ENCODE peak calls at places on chromosomes 13 and 19, in nine cellular contexts. Q is breast epithelium, I is upper lobe of right lung, A is fibroblast of mammary gland, J is fibroblast of the aortic adventitia, T is mammary epithelial cell, W is OCI-LY7, P is neural progenitor cell, L is lower leg skin. G is an unnamed sample.

GRCh38 chr13:23510544-23510916 is 59.7 kb upstream of the TNFRSF19 start:
- DNase-seq in T (peak; percentile 66), I (no peak), P (no peak), J (peak; percentile 49), W (no peak), Q (no peak), A (peak; percentile 80), L (no peak), G (peak; percentile 69)

GRCh38 chr13:92175330-92175729 is 776.9 kb downstream of the GPC5 start:
- DNase-seq in Q (no peak), A (peak; percentile 61), I (no peak), P (peak; percentile 65), J (peak; percentile 67), W (peak; percentile 51), T (peak; percentile 0), L (no peak), G (peak; percentile 10)

GRCh38 chr19:52492201-52492960 is 35.1 kb upstream of the ZNF808 start:
- DNase-seq in J (no peak), L (no peak), Q (no peak), W (no peak), P (peak; percentile 91), T (no peak), A (no peak), I (no peak), G (peak; percentile 2)

GRCh38 chr19:4455742-4456565 is 1.6 kb downstream of the UBXN6 start:
- DNase-seq in L (no peak), W (no peak), P (peak; percentile 48), J (peak; percentile 79), Q (no peak), I (peak; percentile 79), A (peak; percentile 97), T (peak; percentile 43), G (peak; percentile 16)

GRCh38 chr19:55686311-55687050 is 11.5 kb downstream of the EPN1 start:
- DNase-seq in A (no peak), J (no peak), Q (no peak), T (no peak), L (no peak), I (no peak), W (no peak), P (no peak), G (no peak)

GRCh38 chr19:6925801-6926751 is 38.7 kb downstream of the ADGRE1 start:
- DNase-seq in T (peak; percentile 6), W (no peak), I (no peak), P (no peak), Q (no peak), A (no peak), J (no peak), L (no peak), G (no peak)

GRCh38 chr19:35124098-35125060 is 8.8 kb downstream of the FXYD3 start:
- DNase-seq in Q (peak; percentile 94), T (peak; percentile 89), I (peak; percentile 96), W (peak; percentile 89), L (peak; percentile 93), J (peak; percentile 94), A (peak; percentile 91), P (peak; percentile 33), G (peak; percentile 92)

GRCh38 chr13:42545842-42546241 is 28.1 kb upstream of the TNFSF11 start:
- DNase-seq in T (no peak), Q (no peak), I (no peak), A (no peak), L (no peak), P (peak; percentile 21), J (no peak), W (no peak), G (no peak)

GRCh38 chr13:43303040-43303729 is 279.8 kb downstream of the DNAJC15 start:
- DNase-seq in J (peak; percentile 81), Q (no peak), I (no peak), A (peak; percentile 61), T (peak; percentile 23), P (peak; percentile 82), L (no peak), W (peak; percentile 19), G (peak; percentile 38)

GRCh38 chr13:40984670-40985366 is 34.3 kb downstream of the ELF1 start:
- DNase-seq in A (peak; percentile 18), L (no peak), I (no peak), J (peak; percentile 54), Q (no peak), P (no peak), W (peak; percentile 71), T (peak; percentile 23), G (peak; percentile 15)

GRCh38 chr19:44304659-44305193 is at the start of gene ZNF235:
- DNase-seq in P (peak; percentile 95), T (peak; percentile 97), Q (peak; percentile 73), A (peak; percentile 99), W (peak; percentile 92), I (peak; percentile 89), L (peak; percentile 92), J (peak; percentile 99), G (peak; percentile 98)

GRCh38 chr19:44305457-44305856 is 632 bp upstream of the ZNF235 start:
- DNase-seq in Q (no peak), P (no peak), J (no peak), L (no peak), I (no peak), W (no peak), A (no peak), T (no peak), G (no peak)

GRCh38 chr19:44303976-44304568 is 753 bp downstream of the ZNF235 start:
- DNase-seq in A (peak; percentile 47), P (peak; percentile 60), Q (no peak), L (no peak), T (no peak), W (peak; percentile 1), J (no peak), I (no peak), G (no peak)

GRCh38 chr19:44306283-44306682 is 1.5 kb upstream of the ZNF235 start:
- DNase-seq in J (no peak), P (no peak), Q (no peak), W (no peak), A (no peak), L (no peak), I (no peak), T (no peak), G (no peak)

GRCh38 chr19:44303305-44303704 is 1.5 kb downstream of the ZNF235 start:
- DNase-seq in Q (no peak), J (no peak), T (no peak), I (no peak), P (no peak), W (no peak), L (no peak), A (no peak), G (no peak)
- H3K4me3 ChIP-seq in Q (no peak overlapping the region), J (no peak overlapping the region), T (no peak overlapping the region), I (no peak overlapping the region), P (peak overlapping the region; percentile 75), W (no peak overlapping the region), L (no peak overlapping the region), A (no peak overlapping the region), G (no peak overlapping the region)

GRCh38 chr19:50607874-50608785 is 31.6 kb downstream of the SYT3 start:
- DNase-seq in A (peak; percentile 85), W (peak; percentile 74), I (peak; percentile 94), T (peak; percentile 5), L (peak; percentile 28), J (peak; percentile 33), P (peak; percentile 97), Q (no peak), G (peak; percentile 10)
- TF ChIP-seq CTCF in A (peak; percentile 55), W (peak; percentile 76), I (peak; percentile 47), T (peak; percentile 17), L (no peak), J (peak; percentile 24), P (peak; percentile 66), Q (no peak), G (no peak)

GRCh38 chr19:37813340-37813739 is 34.0 kb upstream of the ZNF573 start:
- DNase-seq in T (no peak), J (no peak), W (no peak), P (no peak), Q (no peak), I (no peak), A (no peak), L (no peak), G (no peak)

GRCh38 chr19:37817180-37817911 is 38.0 kb upstream of the ZNF573 start:
- DNase-seq in J (peak; percentile 14), L (peak; percentile 29), T (no peak), I (peak; percentile 84), Q (peak; percentile 82), A (peak; percentile 50), P (peak; percentile 87), W (no peak), G (peak; percentile 27)
- H3K4me3 ChIP-seq in J (peak overlapping the region; percentile 50), L (peak overlapping the region; percentile 20), T (no peak overlapping the region), I (peak overlapping the region; percentile 66), Q (peak overlapping the region; percentile 79), A (peak overlapping the region; percentile 44), P (peak overlapping the region; percentile 65), W (no peak overlapping the region), G (peak overlapping the region; percentile 50)

GRCh38 chr19:50252111-50252886 is 48.9 kb downstream of the MYH14 start:
- DNase-seq in I (no peak), Q (no peak), L (no peak), W (peak; percentile 41), T (no peak), J (no peak), P (peak; percentile 27), A (peak; percentile 29), G (no peak)
- TF ChIP-seq CTCF in I (peak; percentile 67), Q (peak; percentile 58), L (no peak), W (peak; percentile 85), T (peak; percentile 41), J (peak; percentile 42), P (peak; percentile 58), A (peak; percentile 80), G (peak; percentile 31)